ENCODE peak calls at places on chromosomes 5 and 9, in five cellular contexts. Q is H1, N is neuronal stem cell, F is mesenchymal stem cell, U is IMR-90. M is an unnamed sample.

GRCh38 chr5:156815988-156816599 is 34.0 kb upstream of the PPP1R2B start:
- DNase-seq in N (peak; percentile 5), Q (no peak), F (peak; percentile 29), U (peak; percentile 42), M (peak; percentile 69)

GRCh38 chr9:78297672-78297961 is 692 bp downstream of the PSAT1 start:
- DNase-seq in F (no peak), U (peak; percentile 19), N (no peak), Q (no peak), M (no peak)

GRCh38 chr9:34603610-34604231 is 8.2 kb downstream of the RPP25L start:
- DNase-seq in Q (no peak), U (peak; percentile 63), F (peak; percentile 79), N (peak; percentile 86), M (peak; percentile 83)

GRCh38 chr9:23526806-23527205 is 299.2 kb downstream of the ELAVL2 start:
- DNase-seq in U (no peak), F (no peak), N (no peak), Q (no peak), M (no peak)

GRCh38 chr5:67303356-67303755 is 106.8 kb upstream of the CD180 start:
- DNase-seq in U (peak; percentile 40), Q (no peak), N (no peak), F (peak; percentile 8), M (no peak)

GRCh38 chr9:120735415-120736126 is 21.3 kb upstream of the MEGF9 start:
- DNase-seq in U (peak; percentile 75), F (peak; percentile 73), Q (no peak), N (no peak), M (no peak)

GRCh38 chr5:1521054-1521453 is 2.7 kb downstream of the LPCAT1 start:
- DNase-seq in Q (no peak), F (no peak), U (no peak), N (no peak), M (no peak)

GRCh38 chr9:270657-271237 is 56.1 kb downstream of the DOCK8 start:
- DNase-seq in N (no peak), F (no peak), Q (no peak), U (no peak), M (no peak)

GRCh38 chr9:89435315-89435823 is 62.5 kb downstream of the SEMA4D start:
- DNase-seq in F (no peak), U (no peak), Q (peak; percentile 82), N (peak; percentile 18), M (peak; percentile 84)

DNA sequence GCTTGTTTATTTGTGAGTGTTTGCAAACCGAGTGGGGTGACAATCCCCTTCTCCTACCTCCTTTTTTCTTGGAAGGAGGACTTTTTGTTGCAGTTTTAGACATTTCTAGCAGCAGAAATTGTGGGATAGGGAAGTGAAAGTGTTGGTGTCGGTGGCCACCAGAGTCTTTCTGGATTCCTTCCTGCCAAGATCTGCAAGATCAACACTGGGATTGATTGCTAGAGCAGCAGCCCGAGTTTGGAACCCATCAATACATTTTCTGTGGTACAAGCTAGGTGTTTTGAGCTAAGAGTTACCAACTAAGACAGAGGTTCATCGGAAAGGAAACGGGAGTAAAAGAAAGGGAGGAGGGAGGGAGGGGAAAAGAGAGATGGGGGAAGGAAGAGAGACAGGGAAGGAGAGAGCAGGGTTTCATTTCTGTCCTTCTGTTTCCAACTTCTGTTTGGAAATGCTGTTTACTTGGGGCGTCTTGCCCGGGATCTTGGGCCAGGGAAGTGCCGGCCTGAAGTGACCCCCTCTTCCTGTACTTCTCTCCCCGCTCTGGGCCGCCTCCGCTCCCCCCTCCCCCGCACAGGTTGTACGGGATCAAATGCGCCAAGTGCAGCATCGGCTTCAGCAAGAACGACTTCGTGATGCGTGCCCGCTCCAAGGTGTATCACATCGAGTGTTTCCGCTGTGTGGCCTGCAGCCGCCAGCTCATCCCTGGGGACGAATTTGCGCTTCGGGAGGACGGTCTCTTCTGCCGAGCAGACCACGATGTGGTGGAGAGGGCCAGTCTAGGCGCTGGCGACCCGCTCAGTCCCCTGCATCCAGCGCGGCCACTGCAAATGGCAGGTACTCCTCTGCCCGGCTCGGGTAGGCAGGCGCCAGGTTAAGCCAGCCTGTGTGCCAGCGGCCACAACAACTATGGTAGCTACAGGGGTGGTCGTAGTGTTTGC is 3.9 kb downstream of the ISL1 start:
- DNase-seq in Q (no peak), F (peak; percentile 54), N (peak; percentile 23), U (no peak), M (peak; percentile 58)
- H4K8ac ChIP-seq in Q (peak overlapping the region; percentile 20), F (peak overlapping the region; percentile 79), N (no peak overlapping the region), U (no peak overlapping the region), M (no peak overlapping the region)

GRCh38 chr5:163190762-163191161 is 246.6 kb upstream of the CCNG1 start:
- DNase-seq in N (no peak), Q (no peak), F (no peak), U (no peak), M (peak; percentile 67)
- H2BK5ac ChIP-seq in N (no peak overlapping the region), Q (no peak overlapping the region), F (no peak overlapping the region), U (no peak overlapping the region), M (no peak overlapping the region)

DNA sequence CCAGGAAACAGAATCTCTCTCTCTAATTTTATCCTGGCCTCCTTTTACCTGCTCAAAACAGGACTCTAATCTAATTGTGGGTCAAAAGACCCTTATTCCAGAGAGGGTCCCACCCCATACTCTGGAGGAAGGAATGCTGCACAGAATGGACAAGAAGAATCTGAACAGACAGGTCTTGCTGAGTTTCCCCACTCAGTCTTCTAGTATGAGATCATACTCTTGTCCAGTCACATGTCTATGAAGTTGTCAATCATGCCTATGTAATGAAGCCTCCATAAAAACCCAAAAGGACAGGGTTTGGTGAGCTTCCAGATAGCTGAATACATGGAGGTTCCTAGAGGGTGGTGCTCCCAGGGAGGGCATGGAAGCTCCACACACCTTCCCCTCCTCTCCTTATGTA is 123.9 kb upstream of the FER start:
- DNase-seq in U (no peak), F (no peak), N (no peak), Q (no peak), M (no peak)
- H4K8ac ChIP-seq in U (no peak overlapping the region), F (no peak overlapping the region), N (no peak overlapping the region), Q (no peak overlapping the region), M (no peak overlapping the region)

DNA sequence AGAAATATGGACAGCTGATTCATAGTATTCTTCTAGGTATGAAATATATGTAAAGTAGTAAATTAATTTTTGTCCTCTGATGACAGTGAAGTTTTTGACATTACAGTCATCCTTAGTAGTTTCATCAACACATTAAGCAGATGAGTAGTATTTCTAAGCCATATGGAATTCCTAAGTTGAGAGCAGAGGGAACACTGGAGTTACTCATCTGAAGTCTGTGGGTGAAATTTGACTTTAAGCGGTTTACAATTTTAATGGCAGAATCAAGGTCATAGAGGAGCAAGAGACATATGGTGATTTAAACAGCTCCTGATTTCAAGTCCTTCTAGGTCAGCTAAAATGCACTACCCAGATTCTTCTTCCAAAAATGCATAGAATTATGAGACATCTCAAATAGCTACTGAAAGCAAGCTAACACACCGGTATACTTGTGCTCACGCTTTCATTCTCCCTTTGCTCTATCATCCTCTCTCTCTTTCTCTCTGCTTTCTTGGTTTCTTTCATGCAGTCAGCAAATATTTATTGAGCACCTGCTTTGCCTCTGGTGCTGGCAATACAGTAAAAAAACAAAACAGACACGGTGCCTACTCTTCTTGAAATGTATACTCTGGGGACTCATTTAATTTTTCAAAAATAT is 235.9 kb downstream of the FER start:
- DNase-seq in F (no peak), N (no peak), Q (no peak), U (peak; percentile 71), M (no peak)
- H2BK5ac ChIP-seq in F (no peak overlapping the region), N (no peak overlapping the region), Q (no peak overlapping the region), U (no peak overlapping the region), M (no peak overlapping the region)

GRCh38 chr9:128689820-128690683 is 1.0 kb downstream of the SET start:
- DNase-seq in F (peak; percentile 63), Q (no peak), U (peak; percentile 37), N (peak; percentile 41), M (peak; percentile 70)
- H4K8ac ChIP-seq in F (no peak overlapping the region), Q (peak overlapping the region; percentile 90), U (peak overlapping the region; percentile 27), N (peak overlapping the region; percentile 17), M (peak overlapping the region; percentile 90)

GRCh38 chr5:139711852-139712171 is 63.7 kb downstream of the CXXC5 start:
- DNase-seq in Q (no peak), U (no peak), N (no peak), F (no peak), M (peak; percentile 75)
- H2BK5ac ChIP-seq in Q (peak overlapping the region; percentile 8), U (no peak overlapping the region), N (no peak overlapping the region), F (peak overlapping the region; percentile 61), M (peak overlapping the region; percentile 91)